ENCODE peak calls at places on chromosomes 3 and 15, in six cellular contexts. One of them, this sample, is unnamed. For H3K36me3, the result is how much of the 10 kb centered on the place peaks cover.

GRCh38 chr3:30643763-30644462 is 37.5 kb downstream of the TGFBR2 start:
- DNase-seq in pancreas: no peak
- DNase-seq in lower lobe of right lung: no peak
- DNase-seq in fibroblast of lung: no peak
- DNase-seq in stomach: peak
- DNase-seq in uterus: no peak
- DNase-seq in this sample: no peak

GRCh38 chr3:9912294-9912935 is 4.5 kb upstream of the IL17RC start:
- DNase-seq in pancreas: no peak
- DNase-seq in lower lobe of right lung: no peak
- DNase-seq in fibroblast of lung: peak
- DNase-seq in stomach: no peak
- DNase-seq in uterus: no peak
- DNase-seq in this sample: peak

GRCh38 chr3:111943533-111943932 is 35.3 kb upstream of the ABHD10 start:
- DNase-seq in pancreas: no peak
- DNase-seq in lower lobe of right lung: no peak
- DNase-seq in fibroblast of lung: no peak
- DNase-seq in stomach: no peak
- DNase-seq in uterus: no peak
- DNase-seq in this sample: no peak

GRCh38 chr3:171065732-171066131 is 39.2 kb upstream of the SLC2A2 start:
- DNase-seq in pancreas: no peak
- DNase-seq in lower lobe of right lung: no peak
- DNase-seq in fibroblast of lung: peak
- DNase-seq in stomach: no peak
- DNase-seq in uterus: no peak
- DNase-seq in this sample: no peak

GRCh38 chr3:4061201-4061600 is 242.0 kb upstream of the SETMAR start:
- DNase-seq in pancreas: no peak
- DNase-seq in lower lobe of right lung: no peak
- DNase-seq in fibroblast of lung: no peak
- DNase-seq in stomach: no peak
- DNase-seq in uterus: no peak
- DNase-seq in this sample: no peak

GRCh38 chr3:7917443-7918151 is 584.0 kb upstream of the LMCD1 start:
- DNase-seq in pancreas: no peak
- DNase-seq in lower lobe of right lung: no peak
- DNase-seq in fibroblast of lung: no peak
- DNase-seq in stomach: no peak
- DNase-seq in uterus: no peak
- DNase-seq in this sample: no peak

GRCh38 chr3:188788621-188789081 is 383.1 kb upstream of the TPRG1 start:
- DNase-seq in pancreas: no peak
- DNase-seq in lower lobe of right lung: no peak
- DNase-seq in fibroblast of lung: peak
- DNase-seq in stomach: no peak
- DNase-seq in uterus: no peak
- DNase-seq in this sample: peak

GRCh38 chr3:155554777-155555445 is 190.0 kb downstream of the PLCH1 start:
- DNase-seq in pancreas: peak
- DNase-seq in lower lobe of right lung: no peak
- DNase-seq in fibroblast of lung: no peak
- DNase-seq in stomach: no peak
- DNase-seq in uterus: no peak
- DNase-seq in this sample: no peak

GRCh38 chr3:56468184-56469106 is at the start of gene ERC2:
- DNase-seq in pancreas: peak
- DNase-seq in lower lobe of right lung: peak
- DNase-seq in fibroblast of lung: peak
- DNase-seq in stomach: peak
- DNase-seq in uterus: no peak
- DNase-seq in this sample: no peak

GRCh38 chr15:87829651-87830050 is 426.9 kb downstream of the NTRK3 start:
- DNase-seq in pancreas: no peak
- DNase-seq in lower lobe of right lung: no peak
- DNase-seq in fibroblast of lung: peak
- DNase-seq in stomach: no peak
- DNase-seq in uterus: no peak
- DNase-seq in this sample: no peak

GRCh38 chr3:115301364-115301860 is 154.3 kb upstream of the ZBTB20 start:
- DNase-seq in pancreas: no peak
- DNase-seq in lower lobe of right lung: no peak
- DNase-seq in fibroblast of lung: no peak
- DNase-seq in stomach: no peak
- DNase-seq in uterus: no peak
- DNase-seq in this sample: peak

GRCh38 chr3:187799942-187800637 is 54.8 kb upstream of the BCL6 start:
- DNase-seq in pancreas: no peak
- DNase-seq in lower lobe of right lung: no peak
- DNase-seq in fibroblast of lung: no peak
- DNase-seq in stomach: no peak
- DNase-seq in uterus: no peak
- DNase-seq in this sample: no peak

GRCh38 chr3:161274691-161275298 is 53.7 kb downstream of the NMD3 start:
- DNase-seq in pancreas: peak
- DNase-seq in lower lobe of right lung: no peak
- DNase-seq in fibroblast of lung: peak
- DNase-seq in stomach: no peak
- DNase-seq in uterus: no peak
- DNase-seq in this sample: peak

GRCh38 chr3:27939940-27940339 is 217.8 kb upstream of the EOMES start:
- DNase-seq in pancreas: no peak
- DNase-seq in lower lobe of right lung: no peak
- DNase-seq in fibroblast of lung: peak
- DNase-seq in stomach: no peak
- DNase-seq in uterus: no peak
- DNase-seq in this sample: peak

GRCh38 chr3:7682822-7683229 is 818.8 kb upstream of the LMCD1 start:
- DNase-seq in pancreas: peak
- DNase-seq in lower lobe of right lung: peak
- DNase-seq in fibroblast of lung: peak
- DNase-seq in stomach: no peak
- DNase-seq in uterus: no peak
- DNase-seq in this sample: peak

GRCh38 chr3:52671676-52672075 is 14.0 kb downstream of the PBRM1 start:
- DNase-seq in pancreas: no peak
- DNase-seq in lower lobe of right lung: no peak
- DNase-seq in fibroblast of lung: peak
- DNase-seq in stomach: no peak
- DNase-seq in uterus: no peak
- DNase-seq in this sample: no peak

DNA sequence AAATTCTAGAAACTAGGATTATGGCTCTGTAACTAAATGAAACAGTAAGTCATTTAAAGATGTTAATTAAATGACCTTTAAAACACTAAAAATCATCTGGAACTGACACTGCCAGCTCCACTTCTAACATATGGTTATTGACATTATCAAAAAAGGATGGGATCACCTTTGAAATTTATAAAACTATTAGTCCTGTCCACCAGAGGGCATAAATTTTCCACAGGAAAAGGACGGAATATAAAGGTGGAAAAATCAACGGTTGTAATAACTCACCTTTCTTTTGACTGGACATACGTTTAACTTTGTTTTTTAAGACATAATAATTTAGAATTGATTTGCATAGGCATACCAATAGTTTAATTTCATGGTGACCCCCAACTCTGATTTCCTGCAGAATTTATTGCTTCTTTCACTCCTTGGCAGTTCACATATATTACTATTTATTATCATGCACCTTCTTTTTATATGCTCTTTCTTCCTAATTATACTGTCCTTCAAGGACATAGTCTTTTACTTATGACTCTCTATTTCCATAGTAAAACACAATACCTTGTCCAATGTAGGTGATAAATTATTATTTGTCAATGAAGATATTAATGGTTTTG is 345.7 kb downstream of the CADM2 start:
- DNase-seq in pancreas: no peak
- DNase-seq in lower lobe of right lung: no peak
- DNase-seq in fibroblast of lung: peak
- DNase-seq in stomach: no peak
- DNase-seq in uterus: no peak
- DNase-seq in this sample: no peak
- TF ChIP-seq CTCF in pancreas: no peak
- TF ChIP-seq CTCF in lower lobe of right lung: no peak
- TF ChIP-seq CTCF in fibroblast of lung: no peak
- TF ChIP-seq CTCF in stomach: peak
- TF ChIP-seq CTCF in uterus: no peak
- TF ChIP-seq CTCF in this sample: peak

DNA sequence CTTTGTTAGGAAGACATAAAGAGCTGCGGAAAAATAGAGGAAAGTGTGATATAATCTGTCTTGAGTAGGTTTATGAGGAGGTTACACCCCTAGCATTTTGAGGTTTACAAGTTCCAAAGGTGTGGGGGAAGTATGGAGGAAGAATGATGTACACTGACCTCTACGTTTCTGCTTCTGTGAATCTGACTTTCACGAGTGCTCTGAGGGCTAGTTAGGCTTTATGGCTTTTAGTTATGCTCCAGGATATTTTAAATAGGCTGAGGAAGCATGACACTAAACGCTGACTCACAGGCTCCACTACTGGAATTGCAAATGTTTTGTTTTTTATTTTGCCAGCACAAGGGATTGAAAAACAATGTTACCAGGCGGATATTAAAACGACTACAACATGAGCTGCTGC is 46.4 kb upstream of the UTS2B start:
- DNase-seq in pancreas: no peak
- DNase-seq in lower lobe of right lung: no peak
- DNase-seq in fibroblast of lung: peak
- DNase-seq in stomach: no peak
- DNase-seq in uterus: peak
- DNase-seq in this sample: peak
- H3K36me3 ChIP-seq in pancreas: under half
- H3K36me3 ChIP-seq in lower lobe of right lung: under half
- H3K36me3 ChIP-seq in fibroblast of lung: under half
- H3K36me3 ChIP-seq in stomach: under half
- H3K36me3 ChIP-seq in uterus: under half
- H3K36me3 ChIP-seq in this sample: under half

GRCh38 chr3:123783811-123784210 is 100.3 kb downstream of the MYLK start:
- DNase-seq in pancreas: no peak
- DNase-seq in lower lobe of right lung: no peak
- DNase-seq in fibroblast of lung: no peak
- DNase-seq in stomach: no peak
- DNase-seq in uterus: no peak
- DNase-seq in this sample: no peak
- H3K27ac ChIP-seq in pancreas: no peak
- H3K27ac ChIP-seq in lower lobe of right lung: no peak
- H3K27ac ChIP-seq in fibroblast of lung: no peak
- H3K27ac ChIP-seq in stomach: no peak
- H3K27ac ChIP-seq in uterus: peak
- H3K27ac ChIP-seq in this sample: no peak

DNA sequence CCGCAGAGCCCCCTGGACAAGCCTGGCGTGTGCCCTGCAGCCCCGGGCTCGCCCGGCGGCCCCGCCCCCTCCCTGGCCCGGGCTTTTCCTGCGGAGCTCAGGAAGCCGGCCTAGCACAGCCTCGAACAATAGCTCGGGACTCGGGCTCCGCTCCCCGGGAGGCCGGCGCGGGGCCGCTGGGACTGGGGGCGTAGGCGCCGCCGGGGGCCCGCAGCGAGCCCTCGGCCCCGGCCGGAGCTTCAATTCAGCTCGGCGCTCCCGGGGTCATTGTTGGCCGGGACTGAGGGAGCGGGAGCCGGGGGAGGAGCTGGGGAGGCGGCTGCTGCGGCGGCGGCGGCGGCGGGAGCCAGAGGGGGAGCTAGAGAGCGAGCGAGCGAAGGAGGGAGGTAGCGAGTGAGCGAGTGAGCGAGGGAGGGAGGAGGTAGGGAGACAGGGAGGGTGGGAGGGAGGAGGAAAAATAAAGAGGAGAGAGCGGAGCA is 41.0 kb upstream of the ROPN1 start:
- DNase-seq in pancreas: peak
- DNase-seq in lower lobe of right lung: peak
- DNase-seq in fibroblast of lung: peak
- DNase-seq in stomach: peak
- DNase-seq in uterus: peak
- DNase-seq in this sample: peak
- TF ChIP-seq CTCF in pancreas: peak
- TF ChIP-seq CTCF in lower lobe of right lung: peak
- TF ChIP-seq CTCF in fibroblast of lung: peak
- TF ChIP-seq CTCF in stomach: peak
- TF ChIP-seq CTCF in uterus: peak
- TF ChIP-seq CTCF in this sample: peak

DNA sequence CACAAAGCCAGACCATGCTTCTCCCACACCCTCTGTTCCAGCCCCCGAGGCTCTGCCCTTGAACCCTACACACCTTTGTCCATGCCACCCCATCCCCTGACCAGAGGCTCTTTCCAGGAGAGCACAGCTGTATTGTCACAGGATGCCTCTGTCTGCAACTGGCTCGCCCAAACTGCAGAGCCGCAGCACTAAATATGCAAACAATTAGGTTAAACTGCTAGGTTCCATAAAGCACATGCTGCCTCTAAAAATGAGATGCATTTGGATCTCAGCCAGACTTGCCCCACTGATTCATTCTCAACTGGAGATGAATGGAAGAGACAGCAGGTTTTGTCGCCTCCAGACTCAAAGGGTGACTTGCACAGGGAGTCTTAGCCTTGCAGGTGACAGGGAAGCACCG is 95.0 kb downstream of the NUP210 start:
- DNase-seq in pancreas: no peak
- DNase-seq in lower lobe of right lung: no peak
- DNase-seq in fibroblast of lung: no peak
- DNase-seq in stomach: no peak
- DNase-seq in uterus: no peak
- DNase-seq in this sample: no peak
- H3K36me3 ChIP-seq in pancreas: under half
- H3K36me3 ChIP-seq in lower lobe of right lung: half or more
- H3K36me3 ChIP-seq in fibroblast of lung: under half
- H3K36me3 ChIP-seq in stomach: half or more
- H3K36me3 ChIP-seq in uterus: under half
- H3K36me3 ChIP-seq in this sample: under half

GRCh38 chr15:91422704-91423254 is 322.7 kb downstream of the SV2B start:
- DNase-seq in pancreas: no peak
- DNase-seq in lower lobe of right lung: no peak
- DNase-seq in fibroblast of lung: no peak
- DNase-seq in stomach: no peak
- DNase-seq in uterus: no peak
- DNase-seq in this sample: no peak
- H3K27ac ChIP-seq in pancreas: no peak
- H3K27ac ChIP-seq in lower lobe of right lung: no peak
- H3K27ac ChIP-seq in fibroblast of lung: no peak
- H3K27ac ChIP-seq in stomach: no peak
- H3K27ac ChIP-seq in uterus: no peak
- H3K27ac ChIP-seq in this sample: no peak

DNA sequence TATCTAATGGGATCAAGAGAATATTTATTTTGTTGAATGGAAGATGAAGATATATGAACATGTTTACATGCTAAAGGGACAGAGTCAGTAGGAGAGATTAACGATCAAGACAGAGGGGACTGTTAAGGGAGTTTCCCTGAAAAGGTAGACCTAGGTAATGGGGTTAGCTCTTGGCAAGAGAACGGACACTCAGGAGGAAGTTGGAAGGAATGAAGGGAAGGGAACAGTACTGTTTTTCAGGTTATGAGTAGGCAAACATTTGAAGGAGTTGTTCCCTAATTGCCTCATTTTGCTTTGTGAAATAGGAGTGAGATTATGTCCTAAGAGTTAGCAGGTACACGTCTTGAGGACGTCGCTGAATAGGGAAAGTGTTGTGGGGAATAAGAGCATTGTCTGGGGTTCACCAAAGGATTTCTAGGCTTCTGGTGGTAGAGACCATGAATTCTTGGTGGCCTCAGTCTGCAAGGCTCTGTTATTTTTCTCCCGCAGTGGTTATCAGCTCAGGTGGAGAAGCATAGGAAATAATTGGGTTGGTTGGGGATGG is 41.3 kb downstream of the PDE8A start:
- DNase-seq in pancreas: no peak
- DNase-seq in lower lobe of right lung: no peak
- DNase-seq in fibroblast of lung: no peak
- DNase-seq in stomach: no peak
- DNase-seq in uterus: no peak
- DNase-seq in this sample: no peak
- TF ChIP-seq CTCF in pancreas: no peak
- TF ChIP-seq CTCF in lower lobe of right lung: no peak
- TF ChIP-seq CTCF in fibroblast of lung: no peak
- TF ChIP-seq CTCF in stomach: no peak
- TF ChIP-seq CTCF in uterus: no peak
- TF ChIP-seq CTCF in this sample: no peak

This sample was measured in brain microvascular endothelial cell.